ENCODE peak calls at places on chromosomes 12 and 14, in seven cellular contexts. L is fibroblast of lung, O is left ventricle myocardium inferior, X is Karpas-422, T is heart right ventricle, K is thoracic aorta, J is adrenal gland. Y is an unnamed sample.

GRCh38 chr14:55580401-55581010 is 499 bp downstream of the KTN1 start:
- DNase-seq in L (no peak), O (peak; percentile 63), X (peak; percentile 80), T (peak; percentile 61), K (no peak), J (peak; percentile 46), Y (peak; percentile 33)

GRCh38 chr14:90060312-90060964 is 1.4 kb upstream of the KCNK13 start:
- DNase-seq in L (peak; percentile 63), O (peak; percentile 42), X (peak; percentile 77), T (no peak), K (no peak), J (no peak), Y (peak; percentile 63)

GRCh38 chr12:101127521-101128219 is 82.4 kb downstream of the SLC5A8 start:
- DNase-seq in L (peak; percentile 79), O (no peak), X (peak; percentile 33), T (no peak), K (no peak), J (no peak), Y (no peak)

GRCh38 chr12:38713294-38713693 is 192.1 kb downstream of the CPNE8 start:
- DNase-seq in L (no peak), O (no peak), X (no peak), T (no peak), K (no peak), J (no peak), Y (no peak)

GRCh38 chr14:67522270-67522669 is 10.8 kb upstream of the PLEKHH1 start:
- DNase-seq in L (no peak), O (no peak), X (no peak), T (no peak), K (no peak), J (no peak), Y (no peak)

GRCh38 chr14:52033131-52033642 is 35.7 kb downstream of the NID2 start:
- DNase-seq in L (peak; percentile 68), O (no peak), X (no peak), T (no peak), K (no peak), J (no peak), Y (peak; percentile 57)

GRCh38 chr14:73786942-73787759 is 64.5 kb upstream of the PTGR2 start:
- DNase-seq in L (peak; percentile 51), O (peak; percentile 78), X (peak; percentile 90), T (peak; percentile 71), K (no peak), J (no peak), Y (peak; percentile 80)

GRCh38 chr12:100826323-100826722 is 31.7 kb downstream of the ANO4 start:
- DNase-seq in L (peak; percentile 55), O (peak; percentile 15), X (peak; percentile 66), T (peak; percentile 6), K (no peak), J (peak; percentile 53), Y (peak; percentile 36)

GRCh38 chr14:79144891-79145290 is 974.7 kb downstream of the NRXN3 start:
- DNase-seq in L (peak; percentile 49), O (no peak), X (no peak), T (no peak), K (no peak), J (no peak), Y (no peak)

GRCh38 chr14:65637780-65638179 is 225.2 kb downstream of the FUT8 start:
- DNase-seq in L (peak; percentile 89), O (no peak), X (no peak), T (no peak), K (no peak), J (no peak), Y (no peak)

GRCh38 chr12:28294300-28294699 is 104.0 kb downstream of the CCDC91 start:
- DNase-seq in L (no peak), O (no peak), X (peak; percentile 71), T (no peak), K (no peak), J (no peak), Y (no peak)

GRCh38 chr12:2064078-2064507 is 11.3 kb downstream of the CACNA1C start:
- DNase-seq in L (peak; percentile 86), O (no peak), X (no peak), T (no peak), K (no peak), J (no peak), Y (no peak)

GRCh38 chr12:109732321-109733305 is 19.0 kb downstream of the FAM222A start:
- DNase-seq in L (no peak), O (peak; percentile 4), X (no peak), T (no peak), K (no peak), J (peak; percentile 3), Y (peak; percentile 21)

GRCh38 chr14:55513491-55513890 is 66.5 kb upstream of the KTN1 start:
- DNase-seq in L (no peak), O (no peak), X (no peak), T (no peak), K (no peak), J (no peak), Y (no peak)

GRCh38 chr14:93426750-93427149 is 4.0 kb upstream of the UNC79 start:
- DNase-seq in L (no peak), O (no peak), X (no peak), T (no peak), K (no peak), J (no peak), Y (no peak)

GRCh38 chr12:122895290-122895689 is 634 bp downstream of the VPS37B start:
- DNase-seq in L (no peak), O (no peak), X (no peak), T (no peak), K (no peak), J (no peak), Y (no peak)

GRCh38 chr12:26022043-26022442 is 63.6 kb downstream of the RASSF8 start:
- DNase-seq in L (no peak), O (no peak), X (no peak), T (no peak), K (no peak), J (no peak), Y (no peak)
- H3K4me1 ChIP-seq in L (no peaks in the 10 kb centered on the region), O (peaks cover 18% of the 10 kb centered on the region), X (no peaks in the 10 kb centered on the region), T (peaks cover 12% of the 10 kb centered on the region), K (peaks cover 5% of the 10 kb centered on the region), J (peaks cover 9% of the 10 kb centered on the region), Y (peaks cover 14% of the 10 kb centered on the region)

GRCh38 chr12:62361048-62361447 is 100.8 kb downstream of the USP15 start:
- DNase-seq in L (peak; percentile 21), O (no peak), X (no peak), T (no peak), K (no peak), J (no peak), Y (no peak)
- H3K27ac ChIP-seq in L (no peak overlapping the region), O (no peak overlapping the region), X (no peak overlapping the region), T (no peak overlapping the region), K (peak overlapping the region; percentile 43), J (no peak overlapping the region), Y (no peak overlapping the region)

GRCh38 chr12:26029741-26030033 is 71.2 kb downstream of the RASSF8 start:
- DNase-seq in L (peak; percentile 57), O (no peak), X (no peak), T (no peak), K (no peak), J (no peak), Y (no peak)
- H3K4me1 ChIP-seq in L (peaks cover 4% of the 10 kb centered on the region), O (peaks cover 29% of the 10 kb centered on the region), X (no peaks in the 10 kb centered on the region), T (peaks cover 15% of the 10 kb centered on the region), K (peaks cover 35% of the 10 kb centered on the region), J (peaks cover 32% of the 10 kb centered on the region), Y (peaks cover 33% of the 10 kb centered on the region)

GRCh38 chr12:19194963-19195362 is 65.4 kb downstream of the PLEKHA5 start:
- DNase-seq in L (no peak), O (no peak), X (no peak), T (no peak), K (no peak), J (no peak), Y (no peak)

GRCh38 chr12:19196959-19197630 is 67.6 kb downstream of the PLEKHA5 start:
- DNase-seq in L (peak; percentile 25), O (no peak), X (peak; percentile 74), T (no peak), K (no peak), J (no peak), Y (no peak)

GRCh38 chr12:19200261-19200660 is 70.7 kb downstream of the PLEKHA5 start:
- DNase-seq in L (peak; percentile 76), O (no peak), X (peak; percentile 49), T (no peak), K (no peak), J (no peak), Y (no peak)

GRCh38 chr12:19199322-19199721 is 69.8 kb downstream of the PLEKHA5 start:
- DNase-seq in L (no peak), O (no peak), X (peak; percentile 65), T (no peak), K (no peak), J (no peak), Y (no peak)

DNA sequence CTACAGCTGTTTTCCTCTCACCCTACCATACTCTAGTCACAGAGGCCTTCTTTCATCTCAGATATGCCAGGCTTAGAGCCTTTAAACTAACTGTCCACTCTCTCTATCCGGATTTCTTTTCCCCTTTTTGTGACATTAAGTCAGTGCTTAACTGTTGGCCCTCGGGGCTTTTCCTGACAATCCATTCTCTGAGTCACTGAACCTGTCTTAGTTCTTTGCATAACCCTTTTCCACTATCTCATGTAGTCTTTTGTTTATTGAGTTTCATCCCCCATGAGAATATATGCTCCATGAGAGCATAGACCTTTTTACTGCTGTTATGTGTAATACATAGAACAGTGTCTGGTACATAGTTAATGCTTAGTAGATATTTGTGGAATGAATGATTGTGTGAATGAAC is 68.7 kb downstream of the PLEKHA5 start:
- DNase-seq in L (peak; percentile 86), O (no peak), X (peak; percentile 82), T (no peak), K (no peak), J (peak; percentile 47), Y (no peak)
- H3K27ac ChIP-seq in L (no peak overlapping the region), O (peak overlapping the region; percentile 7), X (peak overlapping the region; percentile 93), T (no peak overlapping the region), K (no peak overlapping the region), J (peak overlapping the region; percentile 4), Y (no peak overlapping the region)

DNA sequence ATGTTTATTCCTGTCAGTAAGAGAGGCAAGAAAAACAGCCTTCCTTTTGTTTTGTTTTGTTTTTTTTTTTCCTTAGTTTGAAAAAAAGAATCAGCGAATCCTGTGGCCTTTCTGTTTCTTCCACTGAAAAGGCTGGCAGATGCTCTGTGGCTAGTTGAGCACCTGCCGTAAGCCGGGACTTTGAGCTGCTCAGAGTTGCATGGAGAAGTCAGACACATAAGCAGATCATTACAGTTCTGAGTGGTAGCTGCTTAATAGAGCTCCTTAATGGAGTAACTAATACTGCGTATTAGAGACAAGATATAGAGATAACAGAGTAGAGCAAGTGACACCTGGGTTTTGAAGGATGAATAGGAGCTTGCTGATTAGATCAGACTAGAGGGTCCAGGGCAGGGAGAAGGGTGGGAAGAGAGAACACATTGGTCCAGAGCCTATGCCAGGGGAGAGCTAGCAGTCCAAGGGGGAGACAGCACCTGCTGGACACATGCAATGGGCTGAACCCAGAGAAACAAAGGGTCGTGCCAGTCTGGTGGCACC is 129.4 kb downstream of the TSPAN9 start:
- DNase-seq in L (no peak), O (no peak), X (no peak), T (no peak), K (no peak), J (no peak), Y (no peak)
- H3K4me1 ChIP-seq in L (no peaks in the 10 kb centered on the region), O (peaks cover 78% of the 10 kb centered on the region), X (no peaks in the 10 kb centered on the region), T (peaks cover 56% of the 10 kb centered on the region), K (peaks cover 10% of the 10 kb centered on the region), J (no peaks in the 10 kb centered on the region), Y (peaks cover 28% of the 10 kb centered on the region)